ENCODE peak calls at places on chromosomes 5 and 9, in nine cellular contexts. U, F, C, G, A, Y, K, X and H are unnamed samples.
A peak's percentile ranks its signal among the peaks of the same experiment; 100 is the strongest.

GRCh38 chr5:97098864-97099454 is 43.5 kb downstream of the LIX1 start:
- DNase-seq in U (no peak), F (no peak), C (peak; percentile 6), G (no peak), A (no peak), Y (no peak), K (no peak), X (no peak), H (no peak)

GRCh38 chr5:41527201-41527779 is 16.9 kb upstream of the PLCXD3 start:
- DNase-seq in U (no peak), F (peak; percentile 61), C (peak; percentile 100), G (peak; percentile 3), A (no peak), Y (peak; percentile 82), K (no peak), X (peak; percentile 99), H (no peak)

GRCh38 chr9:90343360-90343759 is 299.3 kb downstream of the DIRAS2 start:
- DNase-seq in U (no peak), F (no peak), C (no peak), G (no peak), A (no peak), Y (no peak), K (no peak), X (peak; percentile 31), H (no peak)

GRCh38 chr5:19695248-19695647 is 292.8 kb downstream of the CDH18 start:
- DNase-seq in U (no peak), F (no peak), C (no peak), G (no peak), A (no peak), Y (no peak), K (no peak), X (no peak), H (no peak)

GRCh38 chr5:135443329-135443960 is 3.7 kb downstream of the DCANP1 start:
- DNase-seq in U (no peak), F (no peak), C (no peak), G (no peak), A (no peak), Y (no peak), K (no peak), X (no peak), H (no peak)

GRCh38 chr5:36621985-36622384 is 15.6 kb downstream of the SLC1A3 start:
- DNase-seq in U (no peak), F (no peak), C (no peak), G (no peak), A (no peak), Y (no peak), K (no peak), X (no peak), H (no peak)

GRCh38 chr5:133698646-133699526 is 86.5 kb upstream of the FSTL4 start:
- DNase-seq in U (peak; percentile 32), F (peak; percentile 47), C (no peak), G (no peak), A (peak; percentile 64), Y (no peak), K (no peak), X (no peak), H (no peak)

GRCh38 chr9:27413507-27414214 is 110.4 kb upstream of the IFNK start:
- DNase-seq in U (no peak), F (no peak), C (no peak), G (no peak), A (no peak), Y (no peak), K (no peak), X (no peak), H (no peak)

GRCh38 chr5:157184117-157184516 is 3.5 kb downstream of the ITK start:
- DNase-seq in U (no peak), F (no peak), C (no peak), G (no peak), A (no peak), Y (no peak), K (no peak), X (no peak), H (no peak)

DNA sequence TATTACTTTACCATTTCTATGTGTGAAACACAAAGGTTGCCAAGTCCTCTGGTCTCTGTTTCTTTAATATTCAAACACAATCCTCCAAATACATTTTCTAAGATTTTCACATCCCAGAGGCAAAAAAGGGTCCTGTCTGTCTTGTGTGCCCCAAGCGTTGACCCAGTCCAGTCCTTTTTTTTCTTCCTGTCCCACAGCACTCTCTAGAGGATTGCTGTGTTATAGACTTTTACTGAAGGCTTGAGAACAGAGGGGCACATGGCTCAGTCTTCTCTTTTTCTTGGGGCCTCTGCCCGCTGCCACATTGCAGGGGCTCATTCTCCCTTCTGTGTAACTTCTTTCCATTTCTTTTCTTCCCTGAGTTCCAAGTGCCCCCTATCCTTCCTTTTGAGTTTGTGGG is 78.6 kb upstream of the SLC28A3 start:
- DNase-seq in U (no peak), F (no peak), C (no peak), G (no peak), A (no peak), Y (no peak), K (no peak), X (no peak), H (no peak)
- TF ChIP-seq CTCF in U (no peak), F (no peak), C (no peak), G (peak; percentile 17), A (no peak), Y (peak; percentile 25), K (no peak), X (no peak), H (no peak)

DNA sequence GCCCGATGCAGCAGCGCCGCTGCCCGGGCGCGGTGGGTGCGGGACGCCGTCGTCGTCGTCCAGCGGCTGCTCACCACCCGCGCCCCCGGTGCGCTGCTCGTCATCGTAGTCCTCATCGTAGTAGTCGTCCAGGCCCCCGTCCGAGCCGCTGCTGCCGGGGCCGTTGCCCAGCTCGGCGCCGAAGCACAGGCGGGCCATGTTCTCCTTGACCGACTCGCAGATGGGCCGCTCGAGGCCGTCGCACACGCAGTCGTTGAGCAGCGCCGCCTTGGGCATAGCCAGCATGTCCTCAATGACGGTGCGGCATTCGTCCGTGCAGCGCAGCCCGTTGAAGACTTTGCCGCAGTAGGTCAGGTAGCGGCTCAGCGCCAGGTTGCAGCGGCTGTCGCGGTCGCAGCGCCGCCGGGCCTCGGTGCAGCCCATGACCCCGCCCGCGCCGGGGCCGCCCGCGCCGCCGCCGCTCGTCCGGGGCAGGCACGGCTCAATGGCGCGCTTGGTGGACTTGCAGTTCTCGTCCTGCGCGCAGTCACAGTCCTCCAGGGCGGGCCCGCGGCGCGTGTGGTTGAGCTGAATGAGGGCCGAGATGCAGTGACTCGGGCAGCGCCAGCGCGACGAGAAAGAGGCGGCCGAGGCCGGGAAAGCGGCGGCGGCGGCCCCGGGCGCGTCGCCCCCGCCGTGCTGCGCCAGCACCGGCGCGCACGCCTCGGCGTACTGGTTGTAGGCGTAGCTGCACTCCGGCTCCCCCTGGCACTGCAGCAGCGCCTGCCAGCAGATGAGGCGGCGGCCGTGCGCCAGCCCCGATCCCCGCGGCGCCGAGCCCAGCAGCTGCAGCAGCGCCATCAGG is 1.2 kb downstream of the GAS1 start:
- DNase-seq in U (peak; percentile 61), F (peak; percentile 79), C (peak; percentile 75), G (no peak), A (peak; percentile 53), Y (peak; percentile 67), K (peak; percentile 59), X (peak; percentile 68), H (peak; percentile 72)
- TF ChIP-seq CTCF in U (no peak), F (peak; percentile 21), C (no peak), G (no peak), A (no peak), Y (peak; percentile 37), K (peak; percentile 36), X (no peak), H (no peak)

GRCh38 chr9:4386819-4387218 is 87.0 kb upstream of the GLIS3 start:
- DNase-seq in U (no peak), F (no peak), C (no peak), G (no peak), A (no peak), Y (no peak), K (no peak), X (no peak), H (no peak)
- TF ChIP-seq CTCF in U (peak; percentile 8), F (no peak), C (no peak), G (no peak), A (no peak), Y (no peak), K (no peak), X (no peak), H (no peak)

GRCh38 chr9:35599763-35600604 is 5.1 kb upstream of the TESK1 start:
- DNase-seq in U (no peak), F (no peak), C (no peak), G (peak; percentile 17), A (no peak), Y (no peak), K (no peak), X (no peak), H (no peak)
- TF ChIP-seq CTCF in U (no peak), F (no peak), C (no peak), G (peak; percentile 11), A (no peak), Y (no peak), K (no peak), X (peak; percentile 17), H (no peak)

GRCh38 chr9:114738581-114739316 is 56.8 kb upstream of the TEX48 start:
- DNase-seq in U (peak; percentile 72), F (peak; percentile 82), C (peak; percentile 82), G (peak; percentile 71), A (peak; percentile 66), Y (peak; percentile 71), K (peak; percentile 44), X (peak; percentile 89), H (peak; percentile 71)
- TF ChIP-seq CTCF in U (peak; percentile 70), F (peak; percentile 81), C (peak; percentile 82), G (peak; percentile 87), A (peak; percentile 77), Y (peak; percentile 91), K (peak; percentile 67), X (peak; percentile 94), H (peak; percentile 81)

DNA sequence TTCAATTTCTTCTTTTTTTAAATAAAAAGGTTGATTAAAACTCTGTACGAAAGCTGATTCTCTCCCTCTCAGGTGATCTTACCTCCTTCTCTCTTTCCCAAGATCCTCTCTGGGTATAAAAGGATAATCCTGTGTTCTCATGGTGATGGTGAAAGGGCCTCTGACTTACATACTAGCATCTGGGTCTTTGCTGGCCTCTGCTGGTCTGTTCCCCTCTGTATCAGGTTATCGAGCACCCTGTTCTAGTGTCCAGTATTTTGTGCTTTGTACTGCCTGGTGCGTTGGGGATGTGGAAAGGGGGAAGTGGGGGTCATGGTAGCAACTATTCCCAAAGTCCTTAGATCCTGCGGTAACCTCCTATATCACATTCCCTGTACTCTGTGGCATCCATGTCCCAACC is 328.9 kb downstream of the NR2F1-AS1 start:
- DNase-seq in U (no peak), F (no peak), C (peak; percentile 4), G (no peak), A (no peak), Y (no peak), K (no peak), X (peak; percentile 24), H (no peak)
- TF ChIP-seq CTCF in U (no peak), F (no peak), C (peak; percentile 3), G (no peak), A (no peak), Y (no peak), K (peak; percentile 20), X (peak; percentile 23), H (no peak)